ENCODE peak calls at places on chromosome 13, in ten cellular contexts. F, U, V, W, G, N, H, Q, P and D are unnamed samples. For H3K4me1, the result is how much of the 10 kb centered on the place peaks cover.

GRCh38 chr13:83940742-83941141 is 58.5 kb upstream of the SLITRK1 start:
- DNase-seq in U (no peak), P (no peak), G (no peak), F (no peak), V (no peak), Q (peak), H (no peak), N (no peak), W (no peak), D (no peak)

GRCh38 chr13:45516757-45517156 is 52.0 kb downstream of the COG3 start:
- DNase-seq in H (no peak), W (no peak), V (no peak), N (no peak), F (no peak), G (no peak), P (no peak), U (no peak), Q (no peak), D (no peak)

GRCh38 chr13:45496942-45497341 is 32.2 kb downstream of the COG3 start:
- DNase-seq in V (no peak), F (no peak), U (no peak), W (no peak), G (no peak), H (no peak), Q (no peak), P (no peak), N (no peak), D (no peak)

GRCh38 chr13:51974485-51974884 is 36.8 kb downstream of the ATP7B start:
- DNase-seq in N (no peak), F (no peak), W (no peak), U (no peak), H (no peak), P (no peak), Q (no peak), V (no peak), G (no peak), D (no peak)

GRCh38 chr13:28492527-28493367 is 2.2 kb downstream of the FLT1 start:
- DNase-seq in F (no peak), V (no peak), G (no peak), N (no peak), W (no peak), Q (no peak), P (no peak), H (no peak), U (no peak), D (no peak)

GRCh38 chr13:46523972-46524737 is 28.8 kb upstream of the LRCH1 start:
- DNase-seq in G (no peak), Q (no peak), N (no peak), H (no peak), U (no peak), V (peak), F (no peak), W (no peak), P (no peak), D (no peak)

GRCh38 chr13:66703597-66703996 is 526.5 kb downstream of the PCDH9 start:
- DNase-seq in F (no peak), U (no peak), W (no peak), P (no peak), N (no peak), H (no peak), G (no peak), V (no peak), Q (no peak), D (no peak)

GRCh38 chr13:24203726-24204295 is 43.3 kb downstream of the SPATA13 start:
- DNase-seq in U (no peak), F (no peak), G (no peak), W (no peak), H (no peak), P (no peak), Q (no peak), N (no peak), V (peak), D (no peak)

GRCh38 chr13:101985321-101985720 is 416.5 kb downstream of the FGF14 start:
- DNase-seq in N (no peak), V (no peak), G (no peak), H (peak), F (no peak), P (no peak), Q (peak), U (no peak), W (no peak), D (no peak)

GRCh38 chr13:44174769-44175425 is 198.7 kb upstream of the SERP2 start:
- DNase-seq in U (no peak), V (no peak), F (no peak), G (no peak), Q (peak), P (no peak), W (no peak), N (no peak), H (no peak), D (no peak)

GRCh38 chr13:81318231-81319019 is 977.5 kb upstream of the SPRY2 start:
- DNase-seq in Q (no peak), H (no peak), G (no peak), P (no peak), U (no peak), V (no peak), F (no peak), N (no peak), W (no peak), D (no peak)

GRCh38 chr13:52751196-52751595 is 11.6 kb upstream of the CNMD start:
- DNase-seq in V (no peak), W (no peak), Q (no peak), G (no peak), H (no peak), U (no peak), F (no peak), N (no peak), P (no peak), D (no peak)

GRCh38 chr13:63425131-63425530 is 2009.5 kb upstream of the PCDH20 start:
- DNase-seq in F (no peak), H (no peak), N (no peak), U (no peak), Q (peak), V (no peak), G (no peak), W (no peak), P (no peak), D (no peak)

GRCh38 chr13:95560387-95560786 is 7.9 kb downstream of the CLDN10 start:
- DNase-seq in U (no peak), H (no peak), P (no peak), V (no peak), N (no peak), W (no peak), F (no peak), Q (no peak), G (no peak), D (no peak)

GRCh38 chr13:95559100-95559499 is 6.6 kb downstream of the CLDN10 start:
- DNase-seq in Q (no peak), F (no peak), H (no peak), U (no peak), V (no peak), P (no peak), N (no peak), W (no peak), G (no peak), D (no peak)

GRCh38 chr13:95564948-95565347 is 12.4 kb downstream of the CLDN10 start:
- DNase-seq in N (no peak), U (no peak), F (no peak), W (no peak), H (peak), Q (peak), V (peak), P (no peak), G (no peak), D (no peak)

GRCh38 chr13:95568131-95568530 is 15.6 kb downstream of the CLDN10 start:
- DNase-seq in P (no peak), V (no peak), H (no peak), N (no peak), G (no peak), Q (no peak), U (no peak), W (no peak), F (no peak), D (no peak)

GRCh38 chr13:95564091-95564490 is 11.6 kb downstream of the CLDN10 start:
- DNase-seq in H (no peak), U (no peak), P (no peak), V (peak), W (no peak), Q (no peak), F (no peak), N (no peak), G (no peak), D (no peak)
- TF ChIP-seq CTCF in H (no peak), U (no peak), P (no peak), V (no peak), W (no peak), Q (no peak), F (no peak), N (no peak), G (no peak), D (no peak)

GRCh38 chr13:73070451-73070850 is 11.6 kb downstream of the KLF5 start:
- DNase-seq in U (no peak), P (no peak), F (no peak), Q (no peak), H (no peak), V (no peak), W (no peak), N (no peak), G (no peak), D (no peak)
- H3K4me3 ChIP-seq in U (no peak), P (no peak), F (no peak), Q (no peak), H (no peak), V (no peak), W (no peak), N (no peak), G (no peak), D (no peak)

GRCh38 chr13:40148742-40149141 is 493.3 kb downstream of the COG6 start:
- DNase-seq in P (no peak), V (peak), G (no peak), U (no peak), W (no peak), H (no peak), F (no peak), N (no peak), Q (no peak), D (no peak)
- H3K4me1 ChIP-seq in P (under half), V (under half), G (under half), U (under half), W (under half), H (under half), F (under half), N (under half), Q (under half), D (under half)

DNA sequence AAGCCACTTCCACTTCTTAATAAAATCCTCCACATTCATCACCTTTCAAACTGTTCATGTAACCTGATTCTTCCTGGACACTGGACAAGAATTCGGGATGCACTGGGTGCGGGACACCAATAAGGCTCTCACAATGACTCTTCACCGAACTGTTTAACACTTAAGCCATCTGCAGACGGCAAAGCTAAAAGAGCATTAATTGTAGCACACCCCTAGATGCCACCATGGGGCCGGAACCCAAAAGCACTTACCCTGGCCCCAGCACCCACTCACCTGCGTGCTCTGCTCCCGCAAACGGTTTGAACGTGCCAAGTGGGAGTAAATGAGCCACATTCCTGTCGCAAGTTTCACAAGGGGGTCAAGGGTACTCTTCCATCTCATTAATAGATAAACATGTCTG is 254.3 kb upstream of the PRR20A start:
- DNase-seq in N (no peak), U (no peak), P (no peak), F (no peak), Q (no peak), H (no peak), W (no peak), V (no peak), G (no peak), D (no peak)
- TF ChIP-seq CTCF in N (no peak), U (no peak), P (no peak), F (no peak), Q (no peak), H (no peak), W (no peak), V (no peak), G (no peak), D (no peak)